ENCODE peak calls at places on chromosomes 2 and 18, in four cellular contexts. One of them, this sample, is unnamed.

GRCh38 chr2:194260185-194260584 is 1396.8 kb upstream of the SLC39A10 start:
- DNase-seq in caudate nucleus: no peak
- DNase-seq in type B pancreatic cell: no peak
- DNase-seq in activated CD4-positive, alpha-beta T cell treated with anti-CD3 and anti-CD28 coated beads, Interleukin-2, amount 50 U/mL, for 24 hours: no peak
- DNase-seq in this sample: no peak

GRCh38 chr18:32930695-32931301 is 158.0 kb upstream of the KLHL14 start:
- DNase-seq in caudate nucleus: no peak
- DNase-seq in type B pancreatic cell: no peak
- DNase-seq in activated CD4-positive, alpha-beta T cell treated with anti-CD3 and anti-CD28 coated beads, Interleukin-2, amount 50 U/mL, for 24 hours: no peak
- DNase-seq in this sample: no peak

GRCh38 chr2:42900226-42900744 is 107.9 kb upstream of the HAAO start:
- DNase-seq in activated CD4-positive, alpha-beta T cell treated with anti-CD3 and anti-CD28 coated beads, Interleukin-2, amount 50 U/mL, for 24 hours: no peak
- DNase-seq in type B pancreatic cell: no peak
- DNase-seq in caudate nucleus: no peak
- DNase-seq in this sample: no peak

GRCh38 chr18:36408606-36409005 is 111.1 kb downstream of the FHOD3 start:
- DNase-seq in activated CD4-positive, alpha-beta T cell treated with anti-CD3 and anti-CD28 coated beads, Interleukin-2, amount 50 U/mL, for 24 hours: no peak
- DNase-seq in caudate nucleus: no peak
- DNase-seq in type B pancreatic cell: no peak
- DNase-seq in this sample: no peak

GRCh38 chr18:1361931-1362330 is 457.3 kb downstream of the ADCYAP1 start:
- DNase-seq in caudate nucleus: no peak
- DNase-seq in activated CD4-positive, alpha-beta T cell treated with anti-CD3 and anti-CD28 coated beads, Interleukin-2, amount 50 U/mL, for 24 hours: no peak
- DNase-seq in type B pancreatic cell: no peak
- DNase-seq in this sample: no peak

GRCh38 chr18:6202861-6203260 is 211.8 kb downstream of the L3MBTL4 start:
- DNase-seq in activated CD4-positive, alpha-beta T cell treated with anti-CD3 and anti-CD28 coated beads, Interleukin-2, amount 50 U/mL, for 24 hours: no peak
- DNase-seq in type B pancreatic cell: no peak
- DNase-seq in caudate nucleus: no peak
- DNase-seq in this sample: no peak

GRCh38 chr2:84880645-84881521 is at the start of gene TRABD2A:
- DNase-seq in activated CD4-positive, alpha-beta T cell treated with anti-CD3 and anti-CD28 coated beads, Interleukin-2, amount 50 U/mL, for 24 hours: peak
- DNase-seq in caudate nucleus: no peak
- DNase-seq in type B pancreatic cell: no peak
- DNase-seq in this sample: peak

GRCh38 chr2:99763764-99764163 is 273.9 kb upstream of the REV1 start:
- DNase-seq in type B pancreatic cell: no peak
- DNase-seq in activated CD4-positive, alpha-beta T cell treated with anti-CD3 and anti-CD28 coated beads, Interleukin-2, amount 50 U/mL, for 24 hours: no peak
- DNase-seq in caudate nucleus: no peak
- DNase-seq in this sample: no peak

GRCh38 chr2:2302359-2302758 is 28.7 kb downstream of the MYT1L start:
- DNase-seq in activated CD4-positive, alpha-beta T cell treated with anti-CD3 and anti-CD28 coated beads, Interleukin-2, amount 50 U/mL, for 24 hours: no peak
- DNase-seq in type B pancreatic cell: no peak
- DNase-seq in caudate nucleus: no peak
- DNase-seq in this sample: no peak

GRCh38 chr2:49129034-49129433 is 25.3 kb downstream of the FSHR start:
- DNase-seq in caudate nucleus: no peak
- DNase-seq in activated CD4-positive, alpha-beta T cell treated with anti-CD3 and anti-CD28 coated beads, Interleukin-2, amount 50 U/mL, for 24 hours: no peak
- DNase-seq in type B pancreatic cell: no peak
- DNase-seq in this sample: no peak

GRCh38 chr2:42192010-42192373 is 22.8 kb downstream of the EML4 start:
- DNase-seq in caudate nucleus: no peak
- DNase-seq in type B pancreatic cell: no peak
- DNase-seq in activated CD4-positive, alpha-beta T cell treated with anti-CD3 and anti-CD28 coated beads, Interleukin-2, amount 50 U/mL, for 24 hours: no peak
- DNase-seq in this sample: no peak

GRCh38 chr2:235981629-235982028 is 186.6 kb downstream of the GBX2 start:
- DNase-seq in activated CD4-positive, alpha-beta T cell treated with anti-CD3 and anti-CD28 coated beads, Interleukin-2, amount 50 U/mL, for 24 hours: no peak
- DNase-seq in caudate nucleus: no peak
- DNase-seq in type B pancreatic cell: no peak
- DNase-seq in this sample: no peak

GRCh38 chr2:172806426-172807008 is 70.9 kb downstream of the RAPGEF4 start:
- DNase-seq in type B pancreatic cell: no peak
- DNase-seq in caudate nucleus: peak
- DNase-seq in activated CD4-positive, alpha-beta T cell treated with anti-CD3 and anti-CD28 coated beads, Interleukin-2, amount 50 U/mL, for 24 hours: no peak
- DNase-seq in this sample: no peak

GRCh38 chr18:77000527-77000926 is 132.1 kb downstream of the MBP start:
- DNase-seq in type B pancreatic cell: no peak
- DNase-seq in activated CD4-positive, alpha-beta T cell treated with anti-CD3 and anti-CD28 coated beads, Interleukin-2, amount 50 U/mL, for 24 hours: peak
- DNase-seq in caudate nucleus: no peak
- DNase-seq in this sample: peak

GRCh38 chr2:173858297-173858731 is 106.9 kb downstream of the SP3 start:
- DNase-seq in activated CD4-positive, alpha-beta T cell treated with anti-CD3 and anti-CD28 coated beads, Interleukin-2, amount 50 U/mL, for 24 hours: no peak
- DNase-seq in type B pancreatic cell: no peak
- DNase-seq in caudate nucleus: no peak
- DNase-seq in this sample: no peak

GRCh38 chr2:179574061-179574519 is 287.3 kb downstream of the ZNF385B start:
- DNase-seq in caudate nucleus: no peak
- DNase-seq in activated CD4-positive, alpha-beta T cell treated with anti-CD3 and anti-CD28 coated beads, Interleukin-2, amount 50 U/mL, for 24 hours: no peak
- DNase-seq in type B pancreatic cell: no peak
- DNase-seq in this sample: no peak

GRCh38 chr2:134884435-134884834 is 34.2 kb upstream of the CCNT2 start:
- DNase-seq in activated CD4-positive, alpha-beta T cell treated with anti-CD3 and anti-CD28 coated beads, Interleukin-2, amount 50 U/mL, for 24 hours: no peak
- DNase-seq in type B pancreatic cell: no peak
- DNase-seq in caudate nucleus: no peak
- DNase-seq in this sample: no peak

GRCh38 chr2:61416871-61417645 is 53.8 kb downstream of the USP34 start:
- DNase-seq in caudate nucleus: no peak
- DNase-seq in type B pancreatic cell: no peak
- DNase-seq in activated CD4-positive, alpha-beta T cell treated with anti-CD3 and anti-CD28 coated beads, Interleukin-2, amount 50 U/mL, for 24 hours: no peak
- DNase-seq in this sample: no peak

GRCh38 chr2:196171946-196172345 is 568 bp upstream of the STK17B start:
- DNase-seq in caudate nucleus: no peak
- DNase-seq in activated CD4-positive, alpha-beta T cell treated with anti-CD3 and anti-CD28 coated beads, Interleukin-2, amount 50 U/mL, for 24 hours: no peak
- DNase-seq in type B pancreatic cell: no peak
- DNase-seq in this sample: no peak

GRCh38 chr2:120052597-120052996 is 39.7 kb downstream of the EPB41L5 start:
- DNase-seq in caudate nucleus: no peak
- DNase-seq in activated CD4-positive, alpha-beta T cell treated with anti-CD3 and anti-CD28 coated beads, Interleukin-2, amount 50 U/mL, for 24 hours: no peak
- DNase-seq in type B pancreatic cell: no peak
- DNase-seq in this sample: no peak

GRCh38 chr2:239188536-239188935 is 212.3 kb downstream of the HDAC4 start:
- DNase-seq in caudate nucleus: no peak
- DNase-seq in activated CD4-positive, alpha-beta T cell treated with anti-CD3 and anti-CD28 coated beads, Interleukin-2, amount 50 U/mL, for 24 hours: no peak
- DNase-seq in type B pancreatic cell: peak
- DNase-seq in this sample: no peak

GRCh38 chr18:31396796-31397195 is 20.2 kb downstream of the DSG4 start:
- DNase-seq in caudate nucleus: no peak
- DNase-seq in type B pancreatic cell: no peak
- DNase-seq in activated CD4-positive, alpha-beta T cell treated with anti-CD3 and anti-CD28 coated beads, Interleukin-2, amount 50 U/mL, for 24 hours: no peak
- DNase-seq in this sample: no peak

GRCh38 chr2:98458207-98458606 is 13.5 kb downstream of the INPP4A start:
- DNase-seq in type B pancreatic cell: no peak
- DNase-seq in activated CD4-positive, alpha-beta T cell treated with anti-CD3 and anti-CD28 coated beads, Interleukin-2, amount 50 U/mL, for 24 hours: no peak
- DNase-seq in caudate nucleus: no peak
- DNase-seq in this sample: peak

GRCh38 chr2:157497603-157498314 is 53.9 kb upstream of the CYTIP start:
- DNase-seq in caudate nucleus: no peak
- DNase-seq in type B pancreatic cell: no peak
- DNase-seq in activated CD4-positive, alpha-beta T cell treated with anti-CD3 and anti-CD28 coated beads, Interleukin-2, amount 50 U/mL, for 24 hours: no peak
- DNase-seq in this sample: no peak

GRCh38 chr18:24118750-24119577 is 19.9 kb upstream of the CABYR start:
- DNase-seq in type B pancreatic cell: no peak
- DNase-seq in activated CD4-positive, alpha-beta T cell treated with anti-CD3 and anti-CD28 coated beads, Interleukin-2, amount 50 U/mL, for 24 hours: peak
- DNase-seq in caudate nucleus: peak
- DNase-seq in this sample: peak

GRCh38 chr2:168196764-168197180 is 50.6 kb downstream of the STK39 start:
- DNase-seq in caudate nucleus: no peak
- DNase-seq in type B pancreatic cell: no peak
- DNase-seq in activated CD4-positive, alpha-beta T cell treated with anti-CD3 and anti-CD28 coated beads, Interleukin-2, amount 50 U/mL, for 24 hours: no peak
- DNase-seq in this sample: no peak

GRCh38 chr18:79578396-79579260 is 101.0 kb upstream of the CTDP1 start:
- DNase-seq in caudate nucleus: no peak
- DNase-seq in activated CD4-positive, alpha-beta T cell treated with anti-CD3 and anti-CD28 coated beads, Interleukin-2, amount 50 U/mL, for 24 hours: no peak
- DNase-seq in type B pancreatic cell: peak
- DNase-seq in this sample: peak